ENCODE peak calls at places on chromosomes 16 and 17, in nine cellular contexts. W is neuronal stem cell; O is fibroblast of the aortic adventitia; B is GM23248; K is fibroblast of mammary gland; Z is endodermal cell; A is CD8-positive, alpha-beta memory T cell; G is upper lobe of left lung; Y is lower lobe of right lung. F is an unnamed sample.

GRCh38 chr17:50130778-50131317 is 888 bp upstream of the SAMD14 start:
- DNase-seq in W (no peak), O (no peak), B (no peak), K (no peak), Z (peak), A (no peak), G (no peak), Y (no peak), F (peak)

GRCh38 chr16:46690281-46691178 is 1.1 kb downstream of the ORC6 start:
- DNase-seq in W (no peak), O (peak), B (peak), K (peak), Z (peak), A (no peak), G (peak), Y (no peak), F (peak)

GRCh38 chr17:50428831-50429424 is 2.9 kb downstream of the ACSF2 start:
- DNase-seq in W (no peak), O (no peak), B (no peak), K (no peak), Z (no peak), A (no peak), G (no peak), Y (no peak), F (no peak)

GRCh38 chr17:51342257-51342656 is 81.9 kb downstream of the UTP18 start:
- DNase-seq in W (no peak), O (no peak), B (no peak), K (no peak), Z (no peak), A (no peak), G (no peak), Y (no peak), F (no peak)

GRCh38 chr17:57594767-57595166 is 150.3 kb downstream of the CCDC182 start:
- DNase-seq in W (no peak), O (no peak), B (no peak), K (no peak), Z (no peak), A (no peak), G (no peak), Y (no peak), F (no peak)

GRCh38 chr16:67327774-67328173 is 1.2 kb downstream of the LRRC36 start:
- DNase-seq in W (no peak), O (no peak), B (no peak), K (no peak), Z (no peak), A (no peak), G (no peak), Y (no peak), F (no peak)

GRCh38 chr17:7573324-7574080 is 5.9 kb upstream of the CD68 start:
- DNase-seq in W (peak), O (peak), B (peak), K (peak), Z (peak), A (peak), G (peak), Y (peak), F (peak)

GRCh38 chr17:55731586-55732250 is 9.1 kb upstream of the TMEM100 start:
- DNase-seq in W (no peak), O (peak), B (peak), K (peak), Z (peak), A (no peak), G (no peak), Y (no peak), F (no peak)

GRCh38 chr17:3935140-3935542 is 18.9 kb upstream of the P2RX1 start:
- DNase-seq in W (peak), O (peak), B (peak), K (peak), Z (peak), A (no peak), G (peak), Y (peak), F (no peak)

GRCh38 chr16:48421741-48422140 is 36.5 kb upstream of the SIAH1 start:
- DNase-seq in W (no peak), O (no peak), B (no peak), K (no peak), Z (no peak), A (no peak), G (no peak), Y (no peak), F (no peak)

GRCh38 chr16:15829460-15829859 is 27.4 kb downstream of the MYH11 start:
- DNase-seq in W (no peak), O (peak), B (peak), K (peak), Z (peak), A (no peak), G (peak), Y (peak), F (no peak)

GRCh38 chr17:19361326-19361725 is 1.2 kb downstream of the B9D1 start:
- DNase-seq in W (no peak), O (no peak), B (no peak), K (no peak), Z (peak), A (peak), G (no peak), Y (no peak), F (no peak)

GRCh38 chr16:51940183-51940582 is 606.8 kb downstream of the TOX3 start:
- DNase-seq in W (no peak), O (no peak), B (no peak), K (no peak), Z (no peak), A (no peak), G (no peak), Y (no peak), F (no peak)

GRCh38 chr17:4897785-4898184 is 1.6 kb upstream of the C17orf107 start:
- DNase-seq in W (no peak), O (no peak), B (no peak), K (no peak), Z (no peak), A (no peak), G (no peak), Y (no peak), F (no peak)

GRCh38 chr17:49995055-49995738 is at the start of gene DLX3:
- DNase-seq in W (peak), O (peak), B (peak), K (peak), Z (peak), A (no peak), G (peak), Y (peak), F (peak)

GRCh38 chr16:77374384-77374783 is 60.5 kb downstream of the ADAMTS18 start:
- DNase-seq in W (no peak), O (no peak), B (no peak), K (no peak), Z (no peak), A (no peak), G (no peak), Y (no peak), F (no peak)

GRCh38 chr16:66471264-66471663 is 44.2 kb downstream of the BEAN1 start:
- DNase-seq in W (no peak), O (no peak), B (no peak), K (no peak), Z (peak), A (no peak), G (peak), Y (no peak), F (no peak)

GRCh38 chr17:45366691-45367090 is 49.9 kb upstream of the MAP3K14 start:
- DNase-seq in W (no peak), O (no peak), B (no peak), K (no peak), Z (peak), A (no peak), G (no peak), Y (no peak), F (no peak)

GRCh38 chr16:848510-849253 is 48.1 kb upstream of the GNG13 start:
- DNase-seq in W (no peak), O (no peak), B (no peak), K (no peak), Z (no peak), A (no peak), G (peak), Y (no peak), F (no peak)

GRCh38 chr16:57166951-57167350 is 18.9 kb downstream of the PSME3IP1 start:
- DNase-seq in W (no peak), O (peak), B (peak), K (peak), Z (no peak), A (no peak), G (no peak), Y (peak), F (peak)

GRCh38 chr17:14919049-14919545 is 346.0 kb downstream of the PMP22 start:
- DNase-seq in W (peak), O (no peak), B (no peak), K (no peak), Z (peak), A (no peak), G (no peak), Y (no peak), F (no peak)

GRCh38 chr16:1426734-1427451 is 4.0 kb upstream of the PERCC1 start:
- DNase-seq in W (no peak), O (no peak), B (no peak), K (no peak), Z (no peak), A (no peak), G (peak), Y (no peak), F (no peak)

GRCh38 chr17:33444731-33445130 is 151.6 kb upstream of the ASIC2 start:
- DNase-seq in W (no peak), O (no peak), B (no peak), K (no peak), Z (no peak), A (no peak), G (no peak), Y (no peak), F (no peak)

GRCh38 chr17:14268264-14268663 is 31.6 kb upstream of the CDRT15 start:
- DNase-seq in W (no peak), O (no peak), B (no peak), K (peak), Z (peak), A (no peak), G (no peak), Y (no peak), F (no peak)

GRCh38 chr16:70689035-70689969 is 3.4 kb upstream of the MTSS2 start:
- DNase-seq in W (no peak), O (no peak), B (no peak), K (no peak), Z (no peak), A (no peak), G (peak), Y (peak), F (no peak)

GRCh38 chr16:54325616-54326265 is 39.2 kb upstream of the IRX3 start:
- DNase-seq in W (no peak), O (no peak), B (peak), K (no peak), Z (no peak), A (no peak), G (no peak), Y (no peak), F (no peak)

GRCh38 chr17:76625496-76625895 is 18.1 kb downstream of the ST6GALNAC1 start:
- DNase-seq in W (no peak), O (no peak), B (no peak), K (no peak), Z (no peak), A (no peak), G (no peak), Y (no peak), F (no peak)

GRCh38 chr17:41629826-41630670 is 5.7 kb upstream of the KRT17 start:
- DNase-seq in W (no peak), O (no peak), B (no peak), K (no peak), Z (no peak), A (peak), G (no peak), Y (peak), F (no peak)

GRCh38 chr16:22070361-22071351 is 21.7 kb upstream of the VWA3A start:
- DNase-seq in W (no peak), O (peak), B (peak), K (peak), Z (no peak), A (no peak), G (no peak), Y (no peak), F (peak)
- H3K4me3 ChIP-seq in W (no peak), O (peak), B (no peak), K (peak), Z (no peak), A (no peak), G (no peak), Y (peak), F (no peak)

DNA sequence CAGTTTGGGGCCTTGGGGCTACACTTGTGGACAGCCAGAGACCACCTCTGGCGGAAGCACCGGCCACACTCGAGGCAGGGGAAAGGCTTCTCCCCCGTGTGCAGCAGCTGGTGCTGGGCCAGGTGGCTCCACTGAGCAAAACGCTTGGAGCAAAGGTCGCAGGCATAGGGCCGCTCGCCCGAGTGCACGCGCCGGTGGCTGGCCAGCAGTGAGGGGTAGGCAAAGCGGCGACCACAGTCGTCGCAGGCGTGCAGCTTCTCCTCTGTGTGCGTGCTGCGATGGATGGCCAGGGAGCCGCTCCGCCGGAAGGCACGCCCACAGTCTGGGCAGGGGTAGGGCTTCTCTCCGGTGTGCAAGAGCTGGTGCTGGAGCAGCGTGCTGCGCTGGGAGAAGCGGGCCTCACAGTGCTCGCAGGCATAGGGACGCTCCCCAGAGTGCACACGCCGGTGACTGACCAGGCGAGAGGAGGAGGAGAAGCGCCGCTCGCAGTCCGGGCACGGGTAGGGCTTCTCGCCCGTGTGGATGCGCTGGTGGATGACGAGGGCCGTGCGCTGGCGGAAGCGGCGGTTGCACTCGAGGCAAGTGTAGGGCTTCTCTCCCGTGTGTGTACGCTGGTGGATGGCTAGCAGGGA is 5.8 kb downstream of the ZNF689 start:
- DNase-seq in W (no peak), O (no peak), B (no peak), K (no peak), Z (no peak), A (no peak), G (peak), Y (no peak), F (no peak)
- H3K4me3 ChIP-seq in W (no peak), O (no peak), B (no peak), K (no peak), Z (no peak), A (no peak), G (no peak), Y (no peak), F (no peak)

GRCh38 chr17:74860229-74860998 is 729 bp upstream of the GRIN2C start:
- DNase-seq in W (no peak), O (no peak), B (no peak), K (no peak), Z (peak), A (peak), G (no peak), Y (no peak), F (no peak)

GRCh38 chr17:74861554-74862107 is 1.9 kb upstream of the GRIN2C start:
- DNase-seq in W (no peak), O (no peak), B (peak), K (no peak), Z (peak), A (no peak), G (no peak), Y (no peak), F (no peak)

GRCh38 chr17:74858672-74859438 is 830 bp downstream of the GRIN2C start:
- DNase-seq in W (no peak), O (no peak), B (no peak), K (no peak), Z (no peak), A (no peak), G (no peak), Y (no peak), F (no peak)

GRCh38 chr17:74860999-74861553 is 1.4 kb upstream of the GRIN2C start:
- DNase-seq in W (no peak), O (no peak), B (no peak), K (no peak), Z (peak), A (no peak), G (peak), Y (no peak), F (no peak)

DNA sequence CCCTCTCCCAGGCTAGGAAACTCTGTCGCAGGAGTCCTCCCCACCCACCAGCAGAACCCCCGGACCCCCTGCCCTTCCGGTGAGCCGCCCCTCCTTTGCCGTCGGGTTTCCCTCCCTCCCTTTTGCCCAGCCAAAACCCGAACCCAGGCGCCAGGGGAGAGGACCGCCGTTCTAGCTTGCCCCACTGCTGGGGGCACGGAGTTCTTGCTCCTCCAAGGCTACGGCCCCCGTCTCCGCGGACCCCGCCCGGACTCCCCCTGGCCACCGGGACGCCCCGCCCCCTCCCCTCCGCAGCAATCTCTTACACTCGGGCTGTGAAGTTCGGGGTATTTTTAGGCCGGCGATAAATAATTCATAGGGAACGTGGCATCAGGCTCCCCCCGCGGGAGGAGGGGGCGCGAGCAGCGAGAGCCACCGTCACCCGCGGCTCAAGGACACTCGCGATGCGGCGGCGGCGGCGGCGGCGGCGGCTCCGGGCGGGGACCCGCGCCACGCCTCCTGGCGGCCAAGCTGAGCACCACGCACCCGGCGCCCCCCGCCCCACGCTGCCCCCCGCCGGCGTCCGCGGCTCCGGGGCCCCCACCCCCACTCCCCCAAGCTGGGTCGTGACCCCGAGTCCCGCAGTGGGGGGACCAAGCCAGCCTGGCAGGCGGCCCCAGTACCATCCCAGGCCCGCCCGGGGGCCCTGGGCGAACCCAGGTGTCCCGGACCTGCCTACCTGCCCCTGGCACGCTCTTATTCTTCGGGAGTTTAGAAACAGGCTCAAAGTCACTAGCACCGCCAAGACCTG is at the start of gene GRIN2C:
- DNase-seq in W (no peak), O (no peak), B (no peak), K (no peak), Z (peak), A (no peak), G (peak), Y (no peak), F (no peak)
- H3K4me3 ChIP-seq in W (peak), O (no peak), B (no peak), K (no peak), Z (no peak), A (peak), G (peak), Y (peak), F (no peak)

GRCh38 chr17:39870776-39871175 is 2.8 kb downstream of the ZPBP2 start:
- DNase-seq in W (no peak), O (no peak), B (no peak), K (no peak), Z (no peak), A (no peak), G (no peak), Y (no peak), F (no peak)

GRCh38 chr17:39868554-39868942 is 546 bp downstream of the ZPBP2 start:
- DNase-seq in W (no peak), O (no peak), B (no peak), K (no peak), Z (no peak), A (no peak), G (no peak), Y (no peak), F (no peak)

GRCh38 chr17:39867084-39867890 is 715 bp upstream of the ZPBP2 start:
- DNase-seq in W (no peak), O (no peak), B (no peak), K (no peak), Z (no peak), A (peak), G (no peak), Y (no peak), F (no peak)

GRCh38 chr17:39866013-39866730 is 1.8 kb upstream of the ZPBP2 start:
- DNase-seq in W (no peak), O (no peak), B (no peak), K (no peak), Z (no peak), A (no peak), G (no peak), Y (no peak), F (no peak)

GRCh38 chr17:39867891-39868553 is at the start of gene ZPBP2:
- DNase-seq in W (no peak), O (no peak), B (peak), K (no peak), Z (peak), A (peak), G (peak), Y (no peak), F (no peak)
- H3K4me3 ChIP-seq in W (no peak), O (no peak), B (no peak), K (no peak), Z (no peak), A (peak), G (no peak), Y (peak), F (no peak)

DNA sequence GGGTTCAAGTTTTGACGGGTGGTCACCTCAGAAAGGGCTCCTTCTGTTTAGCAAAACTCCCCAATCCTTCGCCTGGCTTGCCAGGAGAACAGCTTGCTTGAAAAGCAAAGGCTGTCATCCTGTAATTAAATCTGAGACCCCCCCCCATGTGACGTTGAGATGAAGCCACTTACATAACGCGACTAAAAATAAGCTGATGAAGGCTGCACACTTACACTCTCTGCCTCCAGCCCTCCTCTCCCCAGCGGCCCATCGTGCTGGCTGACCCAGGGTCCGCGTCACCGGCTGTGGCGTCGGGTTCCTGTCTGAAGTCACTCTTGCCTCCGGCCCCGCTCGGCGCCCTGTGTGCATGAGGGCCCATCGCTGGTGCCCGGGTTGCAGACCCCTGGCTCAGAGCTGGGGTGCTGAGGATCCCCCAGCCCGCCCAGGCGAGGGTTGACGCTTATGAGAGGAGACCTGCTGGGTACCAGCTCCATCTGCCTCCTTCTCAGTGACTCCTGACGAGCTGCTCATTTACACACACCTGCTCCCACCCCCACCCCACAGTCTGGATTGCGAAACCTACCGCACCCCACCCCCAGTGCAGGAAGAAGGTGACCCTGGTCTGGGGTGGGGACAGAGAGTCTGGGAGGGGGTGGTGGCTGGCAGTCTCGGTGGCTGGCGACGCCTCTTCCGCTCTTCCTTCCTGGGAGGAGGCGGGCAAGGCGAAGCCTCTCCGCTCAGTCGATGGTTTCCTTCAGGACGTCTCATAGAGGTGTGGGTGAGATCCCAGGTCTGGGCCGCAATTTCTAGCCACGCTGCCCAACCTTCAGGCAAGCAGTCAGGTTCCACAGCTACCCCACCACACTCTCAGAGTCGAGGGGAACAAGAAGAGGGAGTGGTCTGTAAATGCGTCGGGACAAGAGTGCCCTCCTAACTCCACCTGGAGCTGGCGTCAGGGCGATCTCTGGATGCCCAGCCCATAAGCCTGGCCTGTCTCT is 3.1 kb upstream of the BAIAP2 start:
- DNase-seq in W (no peak), O (no peak), B (no peak), K (no peak), Z (no peak), A (no peak), G (peak), Y (peak), F (no peak)
- H3K4me3 ChIP-seq in W (no peak), O (no peak), B (no peak), K (no peak), Z (no peak), A (no peak), G (peak), Y (peak), F (no peak)

F was measured in MG63.